ENCODE peak calls at places on chromosome 6, in nine cellular contexts. F is AG09309; I is uterus; V is foreskin fibroblast; T is sigmoid colon; E is SK-N-SH; N is CD4-positive, alpha-beta T cell; W is RWPE2; B is bronchial epithelial cell. H is an unnamed sample.

GRCh38 chr6:49514571-49515484 is 15.1 kb downstream of the GLYATL3 start:
- DNase-seq in F (no peak), I (no peak), V (no peak), T (no peak), E (no peak), N (no peak), W (no peak), B (no peak), H (no peak)

GRCh38 chr6:15025416-15025815 is 220.5 kb upstream of the JARID2 start:
- DNase-seq in F (peak; percentile 29), I (no peak), V (peak; percentile 56), T (no peak), E (no peak), N (no peak), W (no peak), B (no peak), H (no peak)

GRCh38 chr6:145318952-145319351 is 416.4 kb downstream of the EPM2A start:
- DNase-seq in F (no peak), I (no peak), V (no peak), T (no peak), E (no peak), N (no peak), W (no peak), B (peak; percentile 36), H (no peak)

GRCh38 chr6:131381052-131381451 is 192.0 kb upstream of the ARG1 start:
- DNase-seq in F (no peak), I (no peak), V (no peak), T (no peak), E (no peak), N (no peak), W (no peak), B (no peak), H (no peak)

GRCh38 chr6:7542878-7543394 is 1.5 kb downstream of the DSP start:
- DNase-seq in F (peak; percentile 46), I (peak; percentile 30), V (peak; percentile 53), T (peak; percentile 71), E (peak; percentile 42), N (no peak), W (peak; percentile 78), B (peak; percentile 67), H (no peak)

GRCh38 chr6:119196732-119197131 is 118.3 kb upstream of the FAM184A start:
- DNase-seq in F (no peak), I (no peak), V (no peak), T (no peak), E (peak; percentile 51), N (no peak), W (no peak), B (no peak), H (no peak)

GRCh38 chr6:111683749-111684267 is 78.1 kb upstream of the TRAF3IP2 start:
- DNase-seq in F (peak; percentile 80), I (peak; percentile 87), V (peak; percentile 89), T (peak; percentile 88), E (no peak), N (no peak), W (no peak), B (peak; percentile 12), H (no peak)

GRCh38 chr6:123681957-123682462 is 45.3 kb upstream of the TRDN start:
- DNase-seq in F (no peak), I (no peak), V (no peak), T (no peak), E (no peak), N (no peak), W (no peak), B (no peak), H (no peak)

GRCh38 chr6:13080462-13081188 is 247.7 kb downstream of the TBC1D7 start:
- DNase-seq in F (no peak), I (no peak), V (no peak), T (no peak), E (no peak), N (no peak), W (no peak), B (no peak), H (no peak)

GRCh38 chr6:85660181-85660611 is 17.5 kb upstream of the SYNCRIP start:
- DNase-seq in F (peak; percentile 88), I (no peak), V (peak; percentile 96), T (no peak), E (peak; percentile 64), N (no peak), W (peak; percentile 73), B (peak; percentile 94), H (no peak)

GRCh38 chr6:168343239-168344167 is 23.9 kb upstream of the DACT2 start:
- DNase-seq in F (no peak), I (no peak), V (no peak), T (no peak), E (no peak), N (no peak), W (no peak), B (no peak), H (no peak)

GRCh38 chr6:166940643-166941068 is 15.7 kb downstream of the RNASET2 start:
- DNase-seq in F (no peak), I (no peak), V (peak; percentile 43), T (no peak), E (no peak), N (no peak), W (no peak), B (peak; percentile 4), H (no peak)

GRCh38 chr6:90277301-90278011 is 19.2 kb downstream of the BACH2 start:
- DNase-seq in F (no peak), I (no peak), V (no peak), T (no peak), E (no peak), N (no peak), W (no peak), B (no peak), H (no peak)

GRCh38 chr6:30355281-30355680 is 10.3 kb downstream of the RPP21 start:
- DNase-seq in F (no peak), I (no peak), V (no peak), T (no peak), E (no peak), N (no peak), W (no peak), B (no peak), H (no peak)

GRCh38 chr6:101630956-101631355 is 237.4 kb downstream of the GRIK2 start:
- DNase-seq in F (no peak), I (no peak), V (no peak), T (no peak), E (no peak), N (no peak), W (no peak), B (no peak), H (no peak)

DNA sequence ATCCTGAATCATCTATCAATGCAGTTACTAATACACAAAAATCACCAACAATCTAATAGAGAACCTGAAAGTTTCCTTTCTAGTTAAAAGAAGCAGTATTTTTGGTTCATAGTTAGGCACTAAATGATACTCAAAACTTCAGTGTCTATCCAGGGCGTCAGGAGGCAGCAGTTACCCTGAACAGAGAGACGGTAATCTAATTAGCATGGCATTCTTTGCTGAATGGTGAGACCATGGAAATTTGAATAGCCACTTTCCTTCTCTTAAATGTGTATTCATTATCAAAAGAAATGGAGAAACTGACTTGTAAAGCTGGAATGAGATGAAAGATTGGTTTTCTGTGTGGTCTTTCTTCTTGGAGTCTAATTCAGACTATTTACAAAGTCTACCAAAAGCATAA is 146.6 kb upstream of the BMP5 start:
- DNase-seq in F (no peak), I (no peak), V (no peak), T (no peak), E (no peak), N (no peak), W (no peak), B (no peak), H (no peak)
- TF ChIP-seq CTCF in F (peak; percentile 46), I (no peak), V (no peak), T (no peak), E (peak; percentile 44), N (no peak), W (no peak), B (no peak), H (no peak)

GRCh38 chr6:43307451-43308100 is 1.1 kb downstream of the CRIP3 start:
- DNase-seq in F (no peak), I (no peak), V (no peak), T (no peak), E (no peak), N (no peak), W (no peak), B (no peak), H (no peak)

GRCh38 chr6:43308990-43309477 is 408 bp upstream of the CRIP3 start:
- DNase-seq in F (no peak), I (no peak), V (no peak), T (no peak), E (no peak), N (no peak), W (no peak), B (no peak), H (no peak)

GRCh38 chr6:43306086-43306485 is 2.5 kb downstream of the CRIP3 start:
- DNase-seq in F (no peak), I (no peak), V (no peak), T (no peak), E (no peak), N (no peak), W (no peak), B (no peak), H (no peak)

GRCh38 chr6:43310137-43310536 is 1.5 kb upstream of the CRIP3 start:
- DNase-seq in F (no peak), I (no peak), V (no peak), T (no peak), E (no peak), N (no peak), W (no peak), B (no peak), H (no peak)

GRCh38 chr6:43308101-43308989 is at the start of gene CRIP3:
- DNase-seq in F (no peak), I (peak; percentile 28), V (peak; percentile 57), T (no peak), E (no peak), N (peak; percentile 54), W (no peak), B (peak; percentile 28), H (no peak)
- TF ChIP-seq CTCF in F (peak; percentile 12), I (no peak), V (no peak), T (no peak), E (no peak), N (peak; percentile 54), W (peak; percentile 38), B (peak; percentile 72), H (peak; percentile 64)

GRCh38 chr6:96086745-96087144 is 71.0 kb downstream of the FUT9 start:
- DNase-seq in F (no peak), I (no peak), V (no peak), T (no peak), E (no peak), N (no peak), W (no peak), B (no peak), H (no peak)

DNA sequence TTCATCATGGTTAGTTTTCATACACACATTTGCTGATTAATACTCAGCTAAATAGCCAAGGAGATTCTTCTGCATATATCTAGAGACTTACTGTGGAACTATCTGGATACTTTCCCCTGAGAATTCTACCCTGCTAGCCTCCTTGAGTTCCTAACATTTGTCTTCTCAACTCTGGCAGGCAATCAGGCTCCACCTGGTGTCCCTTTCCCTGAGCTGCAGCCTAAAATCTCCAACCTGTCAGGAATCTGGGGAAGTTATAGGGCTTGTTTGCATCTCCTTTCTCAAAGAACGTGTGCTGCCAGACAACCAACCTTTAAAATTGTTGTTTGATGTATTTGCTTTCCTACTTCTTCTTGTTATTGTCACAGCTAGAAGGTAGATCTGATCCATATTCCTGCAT is 73.4 kb downstream of the FUT9 start:
- DNase-seq in F (no peak), I (no peak), V (no peak), T (no peak), E (no peak), N (no peak), W (no peak), B (peak; percentile 13), H (no peak)
- TF ChIP-seq CTCF in F (no peak), I (no peak), V (no peak), T (no peak), E (peak; percentile 37), N (no peak), W (peak; percentile 28), B (peak; percentile 52), H (no peak)

GRCh38 chr6:40804905-40805304 is 217.7 kb upstream of the LRFN2 start:
- DNase-seq in F (no peak), I (no peak), V (no peak), T (no peak), E (peak; percentile 48), N (no peak), W (no peak), B (no peak), H (no peak)
- TF ChIP-seq CTCF in F (peak; percentile 43), I (no peak), V (peak; percentile 27), T (no peak), E (peak; percentile 49), N (no peak), W (no peak), B (peak; percentile 24), H (no peak)